ENCODE peak calls at places on chromosome 14, in five cellular contexts. B is GM12878, S is HL-60, W is SK-N-SH, H is HepG2. Z is an unnamed sample.

GRCh38 chr14:24673534-24674203 is 39.7 kb upstream of the GZMB start:
- DNase-seq in B (peak; percentile 71), S (no peak), W (no peak), H (no peak), Z (no peak)

GRCh38 chr14:63901434-63902085 is 48.8 kb downstream of the SYNE2 start:
- DNase-seq in B (no peak), S (peak; percentile 63), W (no peak), H (no peak), Z (no peak)

GRCh38 chr14:71905031-71905430 is 27.2 kb upstream of the RGS6 start:
- DNase-seq in B (no peak), S (no peak), W (no peak), H (no peak), Z (no peak)

GRCh38 chr14:90812109-90812508 is 4.1 kb downstream of the TTC7B start:
- DNase-seq in B (no peak), S (no peak), W (no peak), H (no peak), Z (no peak)

GRCh38 chr14:50821471-50822464 is 9.2 kb downstream of the NIN start:
- DNase-seq in B (peak; percentile 54), S (peak; percentile 89), W (no peak), H (no peak), Z (peak; percentile 5)

GRCh38 chr14:66610154-66610563 is 102.2 kb downstream of the GPHN start:
- DNase-seq in B (no peak), S (no peak), W (no peak), H (peak; percentile 7), Z (peak; percentile 1)

GRCh38 chr14:90544971-90545370 is 148.1 kb downstream of the CALM1 start:
- DNase-seq in B (no peak), S (no peak), W (no peak), H (no peak), Z (no peak)

GRCh38 chr14:49863483-49864262 is 11.1 kb upstream of the NEMF start:
- DNase-seq in B (no peak), S (no peak), W (peak; percentile 24), H (no peak), Z (peak; percentile 78)

GRCh38 chr14:76456200-76456599 is 80.3 kb downstream of the ESRRB start:
- DNase-seq in B (peak; percentile 7), S (no peak), W (peak; percentile 62), H (peak; percentile 18), Z (peak; percentile 48)

GRCh38 chr14:71380271-71380670 is 473.0 kb downstream of the PCNX1 start:
- DNase-seq in B (no peak), S (no peak), W (no peak), H (no peak), Z (no peak)

GRCh38 chr14:57831981-57832380 is 33.9 kb downstream of the SLC35F4 start:
- DNase-seq in B (no peak), S (no peak), W (no peak), H (no peak), Z (peak; percentile 29)

GRCh38 chr14:31935406-31935805 is 141.7 kb upstream of the ARHGAP5 start:
- DNase-seq in B (no peak), S (no peak), W (no peak), H (peak; percentile 79), Z (no peak)

GRCh38 chr14:24329736-24330135 is 5.1 kb downstream of the ADCY4 start:
- DNase-seq in B (no peak), S (peak; percentile 80), W (no peak), H (no peak), Z (no peak)

GRCh38 chr14:58566979-58567378 is 70.8 kb upstream of the DACT1 start:
- DNase-seq in B (no peak), S (no peak), W (no peak), H (no peak), Z (no peak)

GRCh38 chr14:71597955-71598659 is 334.1 kb upstream of the RGS6 start:
- DNase-seq in B (no peak), S (no peak), W (no peak), H (no peak), Z (no peak)

GRCh38 chr14:91636604-91637003 is 95.3 kb downstream of the CATSPERB start:
- DNase-seq in B (no peak), S (no peak), W (no peak), H (no peak), Z (no peak)

GRCh38 chr14:77143071-77143470 is 1.5 kb upstream of the ZDHHC22 start:
- DNase-seq in B (no peak), S (no peak), W (peak; percentile 50), H (no peak), Z (no peak)

GRCh38 chr14:47194051-47194450 is 481.4 kb downstream of the MDGA2 start:
- DNase-seq in B (no peak), S (no peak), W (no peak), H (no peak), Z (no peak)

GRCh38 chr14:103539056-103539825 is 10.2 kb downstream of the TRMT61A start:
- DNase-seq in B (no peak), S (no peak), W (no peak), H (no peak), Z (no peak)

GRCh38 chr14:97013878-97014277 is 216.7 kb downstream of the VRK1 start:
- DNase-seq in B (no peak), S (no peak), W (no peak), H (no peak), Z (no peak)

GRCh38 chr14:36952702-36953101 is 219.7 kb downstream of the SLC25A21 start:
- DNase-seq in B (no peak), S (no peak), W (no peak), H (no peak), Z (no peak)

GRCh38 chr14:94048676-94049624 is 22.8 kb downstream of the OTUB2 start:
- DNase-seq in B (no peak), S (no peak), W (peak; percentile 71), H (no peak), Z (no peak)

GRCh38 chr14:24139272-24139934 is 2.0 kb downstream of the EMC9 start:
- DNase-seq in B (no peak), S (no peak), W (no peak), H (peak; percentile 72), Z (no peak)

GRCh38 chr14:61244051-61244450 is 37.1 kb downstream of the TMEM30B start:
- DNase-seq in B (no peak), S (no peak), W (no peak), H (no peak), Z (no peak)

GRCh38 chr14:103188691-103189480 is 65.6 kb downstream of the TNFAIP2 start:
- DNase-seq in B (no peak), S (no peak), W (peak; percentile 64), H (no peak), Z (no peak)

GRCh38 chr14:52325126-52325525 is 11.0 kb downstream of the PTGER2 start:
- DNase-seq in B (peak; percentile 92), S (peak; percentile 75), W (no peak), H (no peak), Z (no peak)

GRCh38 chr14:94011795-94012194 is 14.3 kb upstream of the OTUB2 start:
- DNase-seq in B (no peak), S (no peak), W (no peak), H (no peak), Z (no peak)

GRCh38 chr14:22535126-22535525 is 53.9 kb downstream of the DAD1 start:
- DNase-seq in B (no peak), S (no peak), W (no peak), H (no peak), Z (no peak)

GRCh38 chr14:22537436-22538310 is 51.4 kb downstream of the DAD1 start:
- DNase-seq in B (no peak), S (no peak), W (no peak), H (no peak), Z (no peak)

GRCh38 chr14:22535916-22536315 is 53.1 kb downstream of the DAD1 start:
- DNase-seq in B (no peak), S (no peak), W (no peak), H (no peak), Z (no peak)

GRCh38 chr14:22538671-22539228 is 50.3 kb downstream of the DAD1 start:
- DNase-seq in B (no peak), S (peak; percentile 86), W (no peak), H (no peak), Z (no peak)

DNA sequence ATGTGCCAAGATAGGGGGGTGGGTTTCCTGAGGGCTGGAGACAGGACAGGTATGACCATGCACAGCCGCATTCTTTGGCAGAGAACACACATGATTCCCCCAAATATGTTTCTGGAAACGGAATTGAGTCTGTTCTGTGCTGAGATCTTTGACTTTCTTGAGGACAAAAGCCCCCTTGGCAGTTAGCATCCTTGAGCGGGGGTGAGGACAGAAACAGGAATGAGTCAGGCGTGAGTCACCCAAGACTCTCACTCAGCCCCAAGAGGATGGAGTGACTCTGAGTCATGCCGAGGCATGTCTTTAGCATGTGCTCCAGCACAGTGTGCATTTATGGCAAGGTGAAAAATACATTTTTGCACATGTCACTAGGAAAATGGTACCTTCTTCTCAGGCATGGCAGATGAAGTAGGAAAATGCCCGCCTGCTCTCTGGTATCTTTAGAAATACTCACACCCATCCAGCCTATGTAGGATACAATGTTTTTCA is 52.1 kb downstream of the DAD1 start:
- DNase-seq in B (peak; percentile 94), S (peak; percentile 88), W (no peak), H (no peak), Z (peak; percentile 84)
- TF ChIP-seq GABPA in B (peak; percentile 6), S (no peak), W (no peak), H (no peak), Z (no peak)

DNA sequence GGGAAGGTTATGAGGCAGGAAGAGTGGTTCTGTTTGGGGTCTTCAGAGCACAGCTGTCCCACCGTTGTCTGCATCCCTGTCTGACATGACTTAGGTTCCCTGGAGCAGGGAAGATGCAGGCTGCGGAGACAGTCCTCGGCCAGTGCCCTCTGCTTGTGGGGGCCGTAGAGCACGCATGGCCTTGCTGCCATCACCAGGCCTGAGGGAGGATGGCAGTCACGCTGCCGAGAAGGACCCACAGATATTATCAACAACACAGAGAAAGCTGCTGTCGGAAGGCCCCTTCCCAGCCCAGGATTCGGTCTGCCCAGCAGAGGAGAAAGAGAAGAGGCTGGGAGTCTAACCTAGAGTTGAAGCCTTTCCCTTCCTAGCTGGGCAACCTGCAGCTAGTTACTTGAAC is 35.0 kb downstream of the ERH start:
- DNase-seq in B (no peak), S (no peak), W (peak; percentile 78), H (peak; percentile 6), Z (no peak)
- TF ChIP-seq GABPA in B (no peak), S (no peak), W (no peak), H (no peak), Z (no peak)

GRCh38 chr14:35220027-35220676 is 72.0 kb upstream of the PSMA6 start:
- DNase-seq in B (no peak), S (no peak), W (no peak), H (no peak), Z (no peak)
- TF ChIP-seq GABPA in B (no peak), S (no peak), W (no peak), H (no peak), Z (no peak)

DNA sequence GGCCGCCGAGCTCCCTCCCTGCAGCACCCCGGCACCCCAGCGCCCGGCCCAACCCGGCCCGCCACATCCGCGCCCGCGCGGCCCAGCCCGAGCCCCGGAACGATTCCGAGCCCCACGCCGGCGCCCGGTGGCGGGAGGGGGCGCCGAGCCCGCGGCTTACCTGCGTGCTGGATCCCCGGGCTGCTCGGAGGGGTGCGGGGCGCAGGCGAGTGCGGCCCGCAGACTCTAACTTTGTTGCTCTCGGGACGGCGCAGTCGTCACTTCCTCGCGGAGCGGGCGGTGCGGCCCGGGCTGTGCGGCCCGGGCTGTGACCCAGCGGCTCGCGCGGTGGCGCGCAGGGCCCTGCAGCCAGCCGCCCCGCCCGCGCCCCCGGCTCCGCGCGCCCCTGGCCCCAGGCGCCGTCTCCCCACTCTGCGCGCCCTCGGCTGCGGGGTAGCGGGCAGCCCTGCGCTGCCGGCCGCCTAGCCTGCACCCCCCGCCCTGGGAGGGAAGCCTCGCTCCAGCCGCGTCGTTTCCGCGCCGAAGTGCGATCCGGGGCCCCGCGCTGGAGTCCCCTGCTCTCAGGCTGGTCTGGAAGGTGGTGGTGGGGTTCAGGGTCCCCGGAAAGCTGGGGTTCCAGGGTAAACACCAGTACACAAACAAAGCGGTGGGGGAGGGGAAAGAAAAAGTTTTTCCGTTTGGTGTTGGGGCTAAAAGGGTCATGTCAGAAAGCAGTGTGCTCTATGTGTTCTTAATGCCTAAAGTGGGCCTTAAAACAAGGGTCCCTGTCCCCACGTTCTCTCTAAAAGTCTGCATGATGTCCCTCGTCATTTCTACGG is 64.5 kb upstream of the PTGR2 start:
- DNase-seq in B (no peak), S (no peak), W (peak; percentile 83), H (no peak), Z (peak; percentile 65)
- TF ChIP-seq GABPA in B (no peak), S (no peak), W (peak; percentile 36), H (no peak), Z (peak; percentile 64)